ENCODE peak calls at places on chromosomes 7 and 10, in four cellular contexts. J is H9, L is psoas muscle, V is lower lobe of right lung. Z is an unnamed sample. For H3K4me1, the result is how much of the 10 kb centered on the place peaks cover.

GRCh38 chr7:133491846-133492652 is 239.2 kb downstream of the EXOC4 start:
- DNase-seq in L (no peak), J (no peak), V (no peak), Z (no peak)

GRCh38 chr10:63554666-63555065 is 33.5 kb downstream of the REEP3 start:
- DNase-seq in V (peak), L (no peak), J (no peak), Z (no peak)

GRCh38 chr10:113399051-113399450 is 153.8 kb upstream of the HABP2 start:
- DNase-seq in V (no peak), L (no peak), J (no peak), Z (no peak)

GRCh38 chr7:20964214-20964613 is 177.5 kb upstream of the SP8 start:
- DNase-seq in V (no peak), J (no peak), L (no peak), Z (no peak)

GRCh38 chr10:30028006-30028441 is 31.4 kb downstream of the JCAD start:
- DNase-seq in L (no peak), V (peak), J (no peak), Z (no peak)

GRCh38 chr7:138981332-138982203 is at the start of gene KIAA1549:
- DNase-seq in J (peak), L (peak), V (peak), Z (peak)

GRCh38 chr10:102629661-102630614 is 14.3 kb upstream of the TRIM8 start:
- DNase-seq in V (peak), L (peak), J (peak), Z (peak)

GRCh38 chr7:117021366-117021765 is 68.1 kb downstream of the ST7 start:
- DNase-seq in J (no peak), V (no peak), L (no peak), Z (no peak)

GRCh38 chr7:150958603-150959002 is 19.5 kb downstream of the KCNH2 start:
- DNase-seq in J (no peak), L (no peak), V (no peak), Z (no peak)

GRCh38 chr7:82600601-82601000 is 157.0 kb upstream of the CACNA2D1 start:
- DNase-seq in L (no peak), V (no peak), J (no peak), Z (no peak)

GRCh38 chr10:33509231-33509871 is 174.9 kb upstream of the NRP1 start:
- DNase-seq in L (peak), V (peak), J (no peak), Z (peak)

GRCh38 chr10:104046651-104047050 is 39.0 kb downstream of the COL17A1 start:
- DNase-seq in J (peak), V (no peak), L (no peak), Z (no peak)
- H3K27ac ChIP-seq in J (no peak), V (no peak), L (no peak), Z (no peak)

GRCh38 chr10:119283818-119284217 is 76.4 kb downstream of the GRK5 start:
- DNase-seq in J (no peak), L (no peak), V (peak), Z (no peak)
- H3K4me1 ChIP-seq in J (under half), L (half or more), V (half or more), Z (under half)

GRCh38 chr10:49500420-49500819 is 38.5 kb downstream of the ERCC6 start:
- DNase-seq in V (no peak), J (no peak), L (no peak), Z (no peak)
- H3K27ac ChIP-seq in V (no peak), J (no peak), L (no peak), Z (no peak)

DNA sequence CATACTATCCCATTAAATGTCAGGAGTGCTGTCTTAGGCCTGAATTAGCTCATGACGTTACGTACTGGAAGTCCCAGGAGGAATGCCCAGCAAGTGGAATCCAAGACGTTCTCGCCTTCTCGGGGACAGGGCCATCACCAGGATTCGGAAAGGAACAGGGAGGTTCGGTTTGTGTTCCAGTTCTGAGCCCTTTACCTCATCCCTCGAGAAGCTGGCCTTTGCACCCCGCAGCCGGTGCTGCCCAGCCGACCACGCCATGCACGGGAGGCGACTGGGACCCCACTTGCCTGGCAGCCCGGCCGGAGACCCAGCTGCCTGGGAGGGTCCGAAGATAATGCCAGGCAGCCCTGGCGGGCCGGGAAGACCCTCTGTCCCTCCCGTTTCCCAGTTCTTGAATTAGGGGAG is 842 bp upstream of the CHST3 start:
- DNase-seq in J (no peak), V (no peak), L (peak), Z (peak)
- H3K4me1 ChIP-seq in J (under half), V (under half), L (under half), Z (under half)

DNA sequence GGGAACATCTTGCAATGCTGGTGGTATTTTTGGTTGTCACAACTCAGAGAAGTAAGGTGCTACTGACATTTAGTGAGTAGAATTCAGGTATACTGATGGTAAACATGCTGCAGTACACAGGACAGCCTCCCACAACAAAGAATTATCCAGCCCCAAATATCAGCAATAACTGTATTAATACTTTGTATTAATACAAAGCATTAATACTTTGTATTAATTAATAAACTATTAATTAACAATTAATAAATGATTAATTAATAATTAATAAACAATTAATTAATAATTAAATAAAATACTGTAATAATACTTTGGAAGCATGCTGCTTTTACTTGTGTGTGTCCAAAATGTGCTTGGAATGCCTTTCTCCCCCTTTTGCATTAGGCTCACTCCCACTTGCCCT is 62.5 kb downstream of the ZNF92 start:
- DNase-seq in V (no peak), L (no peak), J (no peak), Z (no peak)
- H3K27ac ChIP-seq in V (no peak), L (no peak), J (no peak), Z (no peak)

GRCh38 chr7:23594879-23595604 is 2.1 kb upstream of the CCDC126 start:
- DNase-seq in V (no peak), L (no peak), J (no peak), Z (no peak)
- H3K4me1 ChIP-seq in V (under half), L (under half), J (under half), Z (under half)

DNA sequence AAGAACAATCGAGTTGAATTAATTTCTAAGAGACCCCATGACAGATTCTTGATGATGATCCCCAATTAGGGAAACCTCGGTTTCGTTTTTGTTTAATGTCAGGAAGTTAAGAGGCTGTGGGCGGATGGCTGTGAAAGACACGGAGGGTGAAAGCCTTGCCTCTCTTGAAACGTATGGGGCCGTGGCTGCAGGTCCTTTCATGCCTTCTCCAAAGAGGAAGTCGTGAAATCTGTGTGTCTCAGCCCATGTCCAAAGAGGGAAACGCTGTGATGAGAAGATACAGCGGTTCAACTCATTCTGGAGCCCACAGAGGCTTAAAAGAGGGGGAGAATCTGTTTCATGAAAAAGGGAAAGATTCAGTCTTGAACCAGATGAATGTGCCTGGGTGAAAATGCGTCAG is 51.4 kb upstream of the CARD11 start:
- DNase-seq in L (no peak), V (peak), J (no peak), Z (peak)
- H3K27ac ChIP-seq in L (no peak), V (peak), J (no peak), Z (no peak)

Z was measured in aorta.